ENCODE peak calls at places on chromosomes 16 and 17, in four cellular contexts. F is tibial artery, V is psoas muscle, C is mesenchymal stem cell. D is an unnamed sample. For H3K27me3, the result is how much of the 10 kb centered on the place peaks cover.

GRCh38 chr16:14501331-14502255 is 128.5 kb downstream of the PARN start:
- DNase-seq in F (peak), V (peak), C (peak), D (peak)

GRCh38 chr17:63181856-63182255 is 215.8 kb downstream of the TANC2 start:
- DNase-seq in F (no peak), V (no peak), C (no peak), D (no peak)

GRCh38 chr17:77407321-77408277 is 266.8 kb downstream of the SEC14L1 start:
- DNase-seq in F (no peak), V (no peak), C (no peak), D (peak)

GRCh38 chr17:51818777-51819176 is 339.7 kb downstream of the CA10 start:
- DNase-seq in F (no peak), V (no peak), C (no peak), D (no peak)

GRCh38 chr16:77916111-77916510 is 106.2 kb upstream of the CLEC3A start:
- DNase-seq in F (no peak), V (no peak), C (no peak), D (no peak)

GRCh38 chr16:84607694-84608093 is 10.2 kb downstream of the COTL1 start:
- DNase-seq in F (no peak), V (no peak), C (no peak), D (no peak)

GRCh38 chr16:67675999-67676398 is 9.4 kb downstream of the C16orf86 start:
- DNase-seq in F (no peak), V (no peak), C (no peak), D (no peak)

GRCh38 chr16:53882310-53882709 is 178.4 kb downstream of the FTO start:
- DNase-seq in F (no peak), V (no peak), C (no peak), D (no peak)

GRCh38 chr17:888998-889401 is 90.6 kb downstream of the NXN start:
- DNase-seq in F (no peak), V (no peak), C (no peak), D (no peak)

GRCh38 chr16:84732674-84733352 is 33.0 kb downstream of the USP10 start:
- DNase-seq in F (no peak), V (no peak), C (no peak), D (no peak)

GRCh38 chr17:2137342-2138098 is 82.6 kb downstream of the HIC1 start:
- DNase-seq in F (no peak), V (no peak), C (peak), D (peak)

GRCh38 chr17:10177921-10178788 is 20.3 kb downstream of the GAS7 start:
- DNase-seq in F (no peak), V (no peak), C (peak), D (no peak)

GRCh38 chr17:62703776-62704380 is 76.4 kb downstream of the MRC2 start:
- DNase-seq in F (peak), V (peak), C (peak), D (peak)

GRCh38 chr17:29149431-29150064 is 30.6 kb downstream of the MYO18A start:
- DNase-seq in F (no peak), V (peak), C (no peak), D (peak)

GRCh38 chr16:49639739-49640388 is 216.0 kb downstream of the ZNF423 start:
- DNase-seq in F (no peak), V (peak), C (peak), D (peak)

GRCh38 chr16:1315081-1316032 is 5.9 kb downstream of the UBE2I start:
- DNase-seq in F (no peak), V (no peak), C (no peak), D (no peak)

GRCh38 chr16:64278196-64278595 is 843.7 kb downstream of the CDH11 start:
- DNase-seq in F (no peak), V (no peak), C (peak), D (no peak)

GRCh38 chr17:63387941-63388340 is 58.2 kb downstream of the CYB561 start:
- DNase-seq in F (no peak), V (no peak), C (no peak), D (no peak)

GRCh38 chr16:46649571-46649970 is 28.4 kb upstream of the SHCBP1 start:
- DNase-seq in F (peak), V (peak), C (no peak), D (peak)

GRCh38 chr16:12513057-12513790 is 290.5 kb downstream of the CPPED1 start:
- DNase-seq in F (no peak), V (no peak), C (no peak), D (no peak)

GRCh38 chr17:58513913-58514794 is at the start of gene MTMR4:
- DNase-seq in F (peak), V (peak), C (peak), D (peak)

GRCh38 chr17:62925267-62925836 is 40.7 kb upstream of the TANC2 start:
- DNase-seq in F (no peak), V (no peak), C (no peak), D (no peak)

GRCh38 chr17:12732366-12732765 is 56.9 kb upstream of the ARHGAP44 start:
- DNase-seq in F (no peak), V (no peak), C (no peak), D (no peak)

GRCh38 chr17:7834891-7835817 is 1.1 kb downstream of the KDM6B start:
- DNase-seq in F (peak), V (peak), C (peak), D (peak)
- H3K27me3 ChIP-seq in F (under half), V (under half), C (under half), D (under half)

DNA sequence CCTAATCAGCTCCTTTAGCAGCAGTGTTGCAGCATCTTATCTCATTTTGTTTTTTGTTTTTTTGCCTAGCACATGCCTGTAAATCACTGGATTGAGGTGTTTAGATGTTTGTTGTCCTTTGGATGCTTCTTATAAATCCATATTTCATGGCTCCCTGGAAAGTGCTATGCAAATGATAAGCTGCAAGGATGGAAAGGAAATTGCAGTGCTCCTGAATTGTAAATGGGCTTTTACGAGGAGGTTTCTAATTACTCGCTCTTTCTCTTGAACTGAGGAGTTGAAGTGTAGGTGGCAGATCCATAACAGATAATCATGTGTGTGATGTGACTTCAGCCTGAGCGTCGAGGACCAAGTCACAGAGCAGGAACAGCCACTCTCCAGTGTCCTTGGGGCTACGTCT is 45.0 kb downstream of the MAPT start:
- DNase-seq in F (no peak), V (no peak), C (no peak), D (no peak)
- H3K27me3 ChIP-seq in F (under half), V (under half), C (half or more), D (under half)

DNA sequence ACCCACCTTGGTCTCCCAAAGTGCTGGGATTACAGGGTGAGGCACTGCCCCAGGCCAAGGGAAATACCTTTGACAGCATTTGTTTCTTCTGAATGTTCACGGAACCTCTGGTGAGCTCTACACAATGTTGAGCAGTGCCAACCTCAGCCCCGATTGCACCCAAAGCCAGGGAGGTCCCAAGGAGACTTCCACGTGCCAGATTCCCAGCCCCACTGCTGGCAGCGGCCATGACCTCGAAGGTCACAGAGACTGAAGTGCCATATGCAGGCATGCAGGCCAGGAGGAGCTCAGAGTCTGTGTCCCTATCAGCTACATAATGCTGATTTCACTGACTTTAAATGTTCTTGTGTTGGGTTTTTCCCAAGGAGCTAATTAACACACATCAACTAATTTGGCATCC is 226.4 kb upstream of the FOXF1 start:
- DNase-seq in F (no peak), V (no peak), C (no peak), D (no peak)
- H3K27me3 ChIP-seq in F (under half), V (under half), C (half or more), D (under half)

DNA sequence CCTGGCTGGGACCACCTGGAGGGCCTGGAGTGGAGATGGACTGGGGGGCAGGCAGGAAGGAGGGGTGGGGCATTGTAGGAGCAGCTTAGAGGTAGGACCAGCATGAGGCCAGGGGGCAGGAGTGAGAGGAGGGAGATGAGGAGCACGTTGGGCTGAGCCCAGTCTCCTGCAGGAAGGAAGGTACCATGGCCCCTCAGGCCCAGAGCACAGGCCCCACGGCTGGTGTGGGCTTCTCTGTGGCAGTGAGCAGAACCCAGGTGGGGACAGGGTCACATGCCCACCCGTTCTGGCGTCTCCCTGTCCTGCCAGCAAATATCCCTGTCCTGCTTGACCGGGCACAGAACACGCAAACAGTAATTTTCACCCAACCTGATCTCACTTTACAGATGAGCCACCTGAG is 141.8 kb downstream of the ENGASE start:
- DNase-seq in F (no peak), V (no peak), C (no peak), D (no peak)
- H3K27me3 ChIP-seq in F (under half), V (under half), C (half or more), D (under half)

GRCh38 chr17:79987890-79988162 is 47.8 kb downstream of the TBC1D16 start:
- DNase-seq in F (no peak), V (no peak), C (no peak), D (no peak)
- H3K27me3 ChIP-seq in F (under half), V (under half), C (under half), D (under half)

GRCh38 chr17:45646288-45646988 is 137.7 kb upstream of the CRHR1 start:
- DNase-seq in F (no peak), V (no peak), C (no peak), D (no peak)

GRCh38 chr17:45650601-45651000 is 133.5 kb upstream of the CRHR1 start:
- DNase-seq in F (no peak), V (no peak), C (no peak), D (no peak)

GRCh38 chr17:45649796-45650195 is 134.3 kb upstream of the CRHR1 start:
- DNase-seq in F (no peak), V (no peak), C (no peak), D (no peak)

GRCh38 chr17:45651145-45651713 is 132.9 kb upstream of the CRHR1 start:
- DNase-seq in F (no peak), V (no peak), C (no peak), D (no peak)

DNA sequence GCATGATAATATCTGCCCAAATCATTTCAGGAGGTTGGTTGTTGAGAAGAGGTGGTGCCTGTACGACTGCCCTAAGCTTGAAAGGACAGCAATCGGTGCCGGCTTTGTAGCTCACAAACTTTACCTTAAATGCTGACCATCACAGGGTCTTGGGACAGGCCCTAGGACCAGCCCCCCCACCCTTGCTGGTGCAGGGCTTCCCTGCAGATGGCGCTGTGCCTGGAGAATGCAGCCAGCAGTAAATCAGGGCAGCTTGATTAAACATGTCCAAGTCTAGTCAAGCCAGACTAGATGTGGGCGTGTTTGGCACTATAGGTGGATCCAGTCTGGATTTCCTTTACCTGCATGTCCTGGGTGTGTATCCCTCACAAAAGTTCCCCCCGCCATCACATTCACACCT is 135.5 kb upstream of the CRHR1 start:
- DNase-seq in F (no peak), V (no peak), C (no peak), D (no peak)
- H3K27me3 ChIP-seq in F (under half), V (under half), C (half or more), D (under half)

GRCh38 chr16:28935333-28935732 is 3.6 kb downstream of the CD19 start:
- DNase-seq in F (no peak), V (no peak), C (no peak), D (no peak)
- H3K27me3 ChIP-seq in F (under half), V (under half), C (under half), D (under half)

D was measured in uterus.